ENCODE peak calls at places on chromosomes 7 and 10, in six cellular contexts. O is ovary, B is Calu3, I is glutamatergic neuron, M is brain microvascular endothelial cell, U is nephron progenitor cell. J is an unnamed sample.

GRCh38 chr7:131568510-131568909 is 12.1 kb upstream of the PODXL start:
- DNase-seq in B (no peak), I (no peak), U (no peak), M (no peak), O (no peak), J (no peak)

GRCh38 chr7:68176974-68177373 is 1180.3 kb downstream of the TYW1 start:
- DNase-seq in B (no peak), U (peak; percentile 65), O (peak; percentile 22), M (peak; percentile 32), I (peak; percentile 73), J (peak; percentile 66)

GRCh38 chr7:71278301-71278700 is 146.4 kb downstream of the GALNT17 start:
- DNase-seq in B (no peak), U (no peak), M (no peak), O (no peak), I (no peak), J (no peak)

GRCh38 chr7:6271694-6272371 is 591 bp downstream of the CYTH3 start:
- DNase-seq in U (no peak), M (no peak), I (peak; percentile 66), O (peak; percentile 41), B (peak; percentile 36), J (peak; percentile 27)

GRCh38 chr7:47195641-47196040 is 386.3 kb downstream of the TNS3 start:
- DNase-seq in U (no peak), B (no peak), O (no peak), I (no peak), M (no peak), J (no peak)

GRCh38 chr10:76433161-76434005 is 1002.0 kb downstream of the LRMDA start:
- DNase-seq in U (no peak), O (no peak), B (no peak), M (no peak), I (peak; percentile 37), J (no peak)

GRCh38 chr7:141533149-141533949 is 17.9 kb upstream of the AGK start:
- DNase-seq in I (peak; percentile 75), B (peak; percentile 62), U (peak; percentile 75), M (peak; percentile 53), O (peak; percentile 53), J (peak; percentile 74)

GRCh38 chr10:92692085-92692671 is 2.4 kb downstream of the HHEX start:
- DNase-seq in U (peak; percentile 32), I (no peak), O (no peak), B (no peak), M (no peak), J (peak; percentile 19)

GRCh38 chr10:70162892-70163201 is 7.5 kb downstream of the SAR1A start:
- DNase-seq in O (no peak), U (no peak), I (no peak), B (no peak), M (no peak), J (no peak)

GRCh38 chr7:44147026-44147881 is 6.1 kb upstream of the MYL7 start:
- DNase-seq in M (no peak), U (peak; percentile 30), I (peak; percentile 96), B (no peak), O (no peak), J (no peak)

GRCh38 chr10:11450427-11450826 is 161.0 kb downstream of the USP6NL start:
- DNase-seq in U (no peak), I (no peak), M (no peak), B (no peak), O (no peak), J (no peak)

GRCh38 chr7:77444123-77444522 is 28.0 kb upstream of the GSAP start:
- DNase-seq in O (no peak), M (peak; percentile 67), B (no peak), I (no peak), U (no peak), J (no peak)

GRCh38 chr10:22658745-22659410 is 55.5 kb downstream of the PIP4K2A start:
- DNase-seq in I (no peak), B (no peak), O (no peak), M (peak; percentile 53), U (no peak), J (no peak)

GRCh38 chr7:129438839-129439640 is 4.8 kb downstream of the STRIP2 start:
- DNase-seq in B (peak; percentile 27), I (no peak), M (peak; percentile 69), U (no peak), O (no peak), J (no peak)

GRCh38 chr7:1411414-1411813 is 47.9 kb downstream of the MICALL2 start:
- DNase-seq in B (no peak), O (no peak), M (no peak), I (no peak), U (no peak), J (no peak)

GRCh38 chr7:55307123-55307916 is 57.8 kb upstream of the LANCL2 start:
- DNase-seq in U (no peak), M (peak; percentile 17), B (no peak), O (no peak), I (no peak), J (no peak)

GRCh38 chr7:28587211-28587610 is 174.9 kb downstream of the CREB5 start:
- DNase-seq in M (no peak), B (peak; percentile 56), O (no peak), I (no peak), U (no peak), J (no peak)

GRCh38 chr10:89419548-89419947 is 5.2 kb downstream of the IFIT5 start:
- DNase-seq in B (no peak), O (no peak), M (no peak), I (no peak), U (no peak), J (no peak)

GRCh38 chr10:75743231-75743864 is 311.9 kb downstream of the LRMDA start:
- DNase-seq in O (no peak), I (no peak), B (no peak), M (no peak), U (no peak), J (no peak)

GRCh38 chr7:82050792-82051191 is 280.9 kb upstream of the HGF start:
- DNase-seq in O (no peak), B (no peak), U (no peak), I (no peak), M (peak; percentile 80), J (no peak)

GRCh38 chr7:75971961-75972763 is 22.2 kb downstream of the TMEM120A start:
- DNase-seq in I (peak; percentile 74), M (no peak), U (peak; percentile 35), B (no peak), O (no peak), J (no peak)

GRCh38 chr7:101814996-101815825 is 2.2 kb upstream of the CUX1 start:
- DNase-seq in B (peak; percentile 47), I (peak; percentile 31), U (peak; percentile 72), O (peak; percentile 67), M (no peak), J (peak; percentile 49)

GRCh38 chr7:87159538-87159937 is 7.3 kb downstream of the DMTF1 start:
- DNase-seq in B (no peak), M (no peak), U (no peak), O (no peak), I (no peak), J (no peak)
- TF ChIP-seq CTCF in B (no peak), M (no peak), U (no peak), O (no peak), I (no peak), J (no peak)

DNA sequence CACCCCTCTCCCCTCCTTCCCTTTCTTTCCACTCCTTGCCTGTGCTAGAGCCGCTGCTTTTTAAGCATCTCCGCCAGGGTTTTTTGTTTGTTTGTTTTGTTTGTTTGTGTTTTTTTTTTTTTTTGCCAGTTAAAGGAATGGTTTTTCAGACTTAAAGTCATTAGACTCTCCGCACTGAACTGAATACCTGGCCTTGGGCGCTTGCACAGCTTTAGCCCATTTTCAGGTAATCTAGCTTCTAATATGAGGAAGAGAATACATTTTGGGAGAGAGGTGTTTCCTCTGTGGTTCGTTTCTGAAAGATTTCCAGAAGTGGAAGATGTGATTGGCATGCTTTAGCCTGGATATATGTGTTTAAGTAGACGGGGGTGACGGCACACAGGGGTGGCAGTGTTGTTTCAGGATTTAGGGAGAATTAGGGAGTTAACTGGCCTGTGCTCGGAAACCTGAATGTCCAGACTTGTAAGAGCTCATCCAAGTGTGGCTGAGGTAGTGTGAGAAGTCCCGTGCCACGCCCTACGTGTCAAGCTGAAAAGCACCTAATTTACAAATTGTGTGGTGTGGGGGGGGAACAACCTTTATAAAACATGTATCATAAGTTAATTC is 933 bp downstream of the RALA start:
- DNase-seq in B (peak; percentile 33), M (no peak), U (peak; percentile 10), O (peak; percentile 25), I (no peak), J (no peak)
- TF ChIP-seq CTCF in B (no peak), M (no peak), U (no peak), O (no peak), I (no peak), J (peak; percentile 15)

GRCh38 chr7:26500749-26501352 is 209.2 kb downstream of the SNX10 start:
- DNase-seq in O (no peak), M (peak; percentile 1), B (no peak), I (no peak), U (no peak), J (no peak)

GRCh38 chr7:26499316-26499897 is 207.7 kb downstream of the SNX10 start:
- DNase-seq in B (no peak), U (no peak), M (no peak), O (no peak), I (no peak), J (no peak)

GRCh38 chr7:26495569-26495968 is 203.9 kb downstream of the SNX10 start:
- DNase-seq in O (no peak), B (no peak), I (no peak), U (no peak), M (no peak), J (no peak)

GRCh38 chr7:26493737-26494423 is 202.2 kb downstream of the SNX10 start:
- DNase-seq in O (no peak), U (no peak), I (no peak), B (no peak), M (no peak), J (no peak)

DNA sequence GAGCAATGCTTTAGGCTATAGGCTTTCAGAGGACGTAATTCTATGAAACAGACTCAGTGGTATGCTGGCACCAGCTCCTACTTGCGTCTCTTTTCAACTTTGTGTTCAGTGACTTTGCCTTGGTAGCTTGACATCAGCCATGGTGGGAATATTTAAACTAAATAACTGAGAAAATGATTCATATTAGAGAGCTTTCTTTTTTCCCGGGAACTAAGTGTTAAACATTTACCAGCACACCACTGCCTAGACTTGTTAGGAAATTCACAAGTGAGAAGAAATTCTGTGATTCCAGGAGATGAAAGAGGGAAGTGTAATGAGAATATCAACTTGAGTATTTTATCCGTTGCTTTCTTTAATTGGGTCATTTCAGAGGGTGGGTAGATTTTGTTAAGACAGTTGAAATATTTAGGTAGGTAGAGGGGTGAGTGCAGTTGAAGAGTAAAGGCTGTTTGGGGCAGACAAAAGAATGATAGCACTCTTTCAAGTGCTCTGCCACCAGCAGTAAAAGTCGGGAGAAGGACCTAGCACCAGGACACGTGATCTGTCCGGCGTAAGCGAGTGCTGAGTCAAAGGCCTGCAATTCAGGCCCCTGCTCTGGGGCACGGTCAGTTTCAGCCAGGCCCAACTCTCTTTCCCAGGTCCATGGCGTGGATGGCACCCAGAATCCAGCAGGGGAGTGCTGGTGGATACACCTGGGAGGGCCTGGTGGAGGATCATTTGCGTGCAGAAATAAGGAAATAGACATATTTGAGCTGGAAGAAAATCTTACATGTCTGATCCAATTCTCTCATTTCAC is 206.3 kb downstream of the SNX10 start:
- DNase-seq in U (no peak), B (peak; percentile 77), I (no peak), O (no peak), M (no peak), J (no peak)
- TF ChIP-seq CTCF in U (no peak), B (no peak), I (no peak), O (no peak), M (no peak), J (no peak)

DNA sequence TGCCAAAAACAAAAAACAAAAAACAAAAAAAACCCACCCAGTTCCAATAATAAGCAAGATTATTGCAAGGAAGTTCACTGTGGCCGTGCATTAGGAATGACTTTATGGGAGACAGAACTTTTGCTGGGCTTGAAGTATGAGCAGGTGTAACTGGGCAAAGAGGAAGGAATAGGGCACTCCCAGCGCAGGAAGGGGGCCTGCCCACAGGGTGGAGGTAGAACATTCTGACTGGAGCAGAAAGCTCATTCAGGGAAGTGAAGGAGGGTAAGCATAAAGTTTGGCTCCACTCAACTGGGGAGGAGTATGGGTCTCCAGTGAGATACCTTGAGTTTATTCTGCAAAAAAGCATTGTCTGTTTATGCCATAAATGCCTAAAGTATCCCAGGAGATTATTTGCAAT is 42.1 kb upstream of the WIPF3 start:
- DNase-seq in O (peak; percentile 44), I (no peak), U (peak; percentile 9), M (no peak), B (peak; percentile 44), J (no peak)
- TF ChIP-seq CTCF in O (no peak), I (no peak), U (no peak), M (peak; percentile 23), B (peak; percentile 22), J (peak; percentile 27)

J was measured in neural crest cell.